ENCODE peak calls at places on chromosomes 11 and 22, in nine cellular contexts. One of them, this sample, is unnamed.

GRCh38 chr11:8584511-8584910 is 9.5 kb downstream of the STK33 start:
- DNase-seq in AG08396: no peak
- DNase-seq in AG10803: no peak
- DNase-seq in lower leg skin: no peak
- DNase-seq in left lung: no peak
- DNase-seq in skeletal muscle cell: no peak
- DNase-seq in activated naive CD8-positive, alpha-beta T cell treated with anti-CD3 and anti-CD28 coated beads, Interleukin-2, amount 50 U/mL, for 24 hours: no peak
- DNase-seq in activated CD4-positive, CD25-positive, alpha-beta regulatory T cell treated with anti-CD3 and anti-CD28 coated beads, Interleukin-2, amount 50 U/mL, for 72 hours: no peak
- DNase-seq in NCI-H460: no peak
- DNase-seq in this sample: no peak

GRCh38 chr22:36465232-36466021 is 16.0 kb downstream of the TXN2 start:
- DNase-seq in lower leg skin: no peak
- DNase-seq in skeletal muscle cell: peak; percentile 32
- DNase-seq in AG08396: peak; percentile 85
- DNase-seq in AG10803: peak; percentile 79
- DNase-seq in activated naive CD8-positive, alpha-beta T cell treated with anti-CD3 and anti-CD28 coated beads, Interleukin-2, amount 50 U/mL, for 24 hours: no peak
- DNase-seq in NCI-H460: no peak
- DNase-seq in activated CD4-positive, CD25-positive, alpha-beta regulatory T cell treated with anti-CD3 and anti-CD28 coated beads, Interleukin-2, amount 50 U/mL, for 72 hours: no peak
- DNase-seq in left lung: peak; percentile 89
- DNase-seq in this sample: no peak

GRCh38 chr22:44664149-44664548 is 37.9 kb upstream of the PRR5 start:
- DNase-seq in AG10803: peak; percentile 48
- DNase-seq in skeletal muscle cell: no peak
- DNase-seq in lower leg skin: peak; percentile 74
- DNase-seq in activated CD4-positive, CD25-positive, alpha-beta regulatory T cell treated with anti-CD3 and anti-CD28 coated beads, Interleukin-2, amount 50 U/mL, for 72 hours: no peak
- DNase-seq in left lung: peak; percentile 84
- DNase-seq in NCI-H460: no peak
- DNase-seq in activated naive CD8-positive, alpha-beta T cell treated with anti-CD3 and anti-CD28 coated beads, Interleukin-2, amount 50 U/mL, for 24 hours: peak; percentile 57
- DNase-seq in AG08396: no peak
- DNase-seq in this sample: peak; percentile 43

GRCh38 chr11:68128682-68129327 is 7.6 kb upstream of the CHKA start:
- DNase-seq in activated naive CD8-positive, alpha-beta T cell treated with anti-CD3 and anti-CD28 coated beads, Interleukin-2, amount 50 U/mL, for 24 hours: no peak
- DNase-seq in activated CD4-positive, CD25-positive, alpha-beta regulatory T cell treated with anti-CD3 and anti-CD28 coated beads, Interleukin-2, amount 50 U/mL, for 72 hours: no peak
- DNase-seq in left lung: no peak
- DNase-seq in skeletal muscle cell: peak; percentile 36
- DNase-seq in AG10803: peak; percentile 72
- DNase-seq in lower leg skin: no peak
- DNase-seq in NCI-H460: no peak
- DNase-seq in AG08396: peak; percentile 64
- DNase-seq in this sample: no peak

GRCh38 chr11:69005183-69005630 is 7.8 kb downstream of the MRGPRF start:
- DNase-seq in NCI-H460: no peak
- DNase-seq in left lung: no peak
- DNase-seq in skeletal muscle cell: no peak
- DNase-seq in activated CD4-positive, CD25-positive, alpha-beta regulatory T cell treated with anti-CD3 and anti-CD28 coated beads, Interleukin-2, amount 50 U/mL, for 72 hours: no peak
- DNase-seq in lower leg skin: no peak
- DNase-seq in AG10803: no peak
- DNase-seq in activated naive CD8-positive, alpha-beta T cell treated with anti-CD3 and anti-CD28 coated beads, Interleukin-2, amount 50 U/mL, for 24 hours: no peak
- DNase-seq in AG08396: no peak
- DNase-seq in this sample: no peak

GRCh38 chr11:47308050-47308823 is 38.3 kb downstream of the MADD start:
- DNase-seq in activated CD4-positive, CD25-positive, alpha-beta regulatory T cell treated with anti-CD3 and anti-CD28 coated beads, Interleukin-2, amount 50 U/mL, for 72 hours: no peak
- DNase-seq in activated naive CD8-positive, alpha-beta T cell treated with anti-CD3 and anti-CD28 coated beads, Interleukin-2, amount 50 U/mL, for 24 hours: no peak
- DNase-seq in skeletal muscle cell: no peak
- DNase-seq in NCI-H460: no peak
- DNase-seq in AG10803: no peak
- DNase-seq in lower leg skin: no peak
- DNase-seq in left lung: no peak
- DNase-seq in AG08396: no peak
- DNase-seq in this sample: no peak

GRCh38 chr22:44807915-44808690 is 55.7 kb downstream of the ARHGAP8 start:
- DNase-seq in AG08396: no peak
- DNase-seq in skeletal muscle cell: no peak
- DNase-seq in activated CD4-positive, CD25-positive, alpha-beta regulatory T cell treated with anti-CD3 and anti-CD28 coated beads, Interleukin-2, amount 50 U/mL, for 72 hours: no peak
- DNase-seq in NCI-H460: peak; percentile 1
- DNase-seq in lower leg skin: no peak
- DNase-seq in AG10803: no peak
- DNase-seq in activated naive CD8-positive, alpha-beta T cell treated with anti-CD3 and anti-CD28 coated beads, Interleukin-2, amount 50 U/mL, for 24 hours: peak; percentile 13
- DNase-seq in left lung: peak; percentile 60
- DNase-seq in this sample: no peak

GRCh38 chr11:75562048-75562835 is at the start of gene SERPINH1:
- DNase-seq in AG08396: peak; percentile 86
- DNase-seq in NCI-H460: peak; percentile 71
- DNase-seq in AG10803: peak; percentile 90
- DNase-seq in activated CD4-positive, CD25-positive, alpha-beta regulatory T cell treated with anti-CD3 and anti-CD28 coated beads, Interleukin-2, amount 50 U/mL, for 72 hours: peak; percentile 70
- DNase-seq in activated naive CD8-positive, alpha-beta T cell treated with anti-CD3 and anti-CD28 coated beads, Interleukin-2, amount 50 U/mL, for 24 hours: peak; percentile 80
- DNase-seq in skeletal muscle cell: peak; percentile 65
- DNase-seq in lower leg skin: peak; percentile 84
- DNase-seq in left lung: peak; percentile 92
- DNase-seq in this sample: peak; percentile 51

GRCh38 chr11:6667733-6668374 is 12.2 kb upstream of the DCHS1 start:
- DNase-seq in lower leg skin: no peak
- DNase-seq in activated CD4-positive, CD25-positive, alpha-beta regulatory T cell treated with anti-CD3 and anti-CD28 coated beads, Interleukin-2, amount 50 U/mL, for 72 hours: no peak
- DNase-seq in activated naive CD8-positive, alpha-beta T cell treated with anti-CD3 and anti-CD28 coated beads, Interleukin-2, amount 50 U/mL, for 24 hours: peak; percentile 44
- DNase-seq in AG10803: peak; percentile 40
- DNase-seq in left lung: no peak
- DNase-seq in NCI-H460: peak; percentile 8
- DNase-seq in AG08396: no peak
- DNase-seq in skeletal muscle cell: no peak
- DNase-seq in this sample: peak; percentile 50

GRCh38 chr11:14029415-14029814 is 66.9 kb downstream of the SPON1 start:
- DNase-seq in skeletal muscle cell: no peak
- DNase-seq in NCI-H460: no peak
- DNase-seq in activated CD4-positive, CD25-positive, alpha-beta regulatory T cell treated with anti-CD3 and anti-CD28 coated beads, Interleukin-2, amount 50 U/mL, for 72 hours: no peak
- DNase-seq in activated naive CD8-positive, alpha-beta T cell treated with anti-CD3 and anti-CD28 coated beads, Interleukin-2, amount 50 U/mL, for 24 hours: no peak
- DNase-seq in lower leg skin: no peak
- DNase-seq in AG08396: no peak
- DNase-seq in AG10803: no peak
- DNase-seq in left lung: no peak
- DNase-seq in this sample: no peak

GRCh38 chr11:63609536-63609935 is 4.7 kb downstream of the PLAAT3 start:
- DNase-seq in AG10803: no peak
- DNase-seq in skeletal muscle cell: no peak
- DNase-seq in AG08396: no peak
- DNase-seq in activated naive CD8-positive, alpha-beta T cell treated with anti-CD3 and anti-CD28 coated beads, Interleukin-2, amount 50 U/mL, for 24 hours: no peak
- DNase-seq in NCI-H460: no peak
- DNase-seq in lower leg skin: no peak
- DNase-seq in left lung: no peak
- DNase-seq in activated CD4-positive, CD25-positive, alpha-beta regulatory T cell treated with anti-CD3 and anti-CD28 coated beads, Interleukin-2, amount 50 U/mL, for 72 hours: no peak
- DNase-seq in this sample: no peak

GRCh38 chr11:105611837-105612480 is 2.1 kb downstream of the GRIA4 start:
- DNase-seq in activated naive CD8-positive, alpha-beta T cell treated with anti-CD3 and anti-CD28 coated beads, Interleukin-2, amount 50 U/mL, for 24 hours: no peak
- DNase-seq in AG08396: no peak
- DNase-seq in skeletal muscle cell: no peak
- DNase-seq in NCI-H460: no peak
- DNase-seq in lower leg skin: no peak
- DNase-seq in AG10803: no peak
- DNase-seq in left lung: no peak
- DNase-seq in activated CD4-positive, CD25-positive, alpha-beta regulatory T cell treated with anti-CD3 and anti-CD28 coated beads, Interleukin-2, amount 50 U/mL, for 72 hours: no peak
- DNase-seq in this sample: no peak

GRCh38 chr22:39277135-39277607 is 32.4 kb upstream of the PDGFB start:
- DNase-seq in left lung: no peak
- DNase-seq in lower leg skin: no peak
- DNase-seq in AG08396: peak; percentile 66
- DNase-seq in AG10803: peak; percentile 69
- DNase-seq in activated CD4-positive, CD25-positive, alpha-beta regulatory T cell treated with anti-CD3 and anti-CD28 coated beads, Interleukin-2, amount 50 U/mL, for 72 hours: no peak
- DNase-seq in NCI-H460: no peak
- DNase-seq in activated naive CD8-positive, alpha-beta T cell treated with anti-CD3 and anti-CD28 coated beads, Interleukin-2, amount 50 U/mL, for 24 hours: no peak
- DNase-seq in skeletal muscle cell: peak; percentile 78
- DNase-seq in this sample: no peak

GRCh38 chr11:7442588-7443215 is 42.6 kb upstream of the OLFML1 start:
- DNase-seq in skeletal muscle cell: peak; percentile 9
- DNase-seq in AG08396: peak; percentile 70
- DNase-seq in lower leg skin: peak; percentile 63
- DNase-seq in left lung: peak; percentile 81
- DNase-seq in NCI-H460: peak; percentile 44
- DNase-seq in activated naive CD8-positive, alpha-beta T cell treated with anti-CD3 and anti-CD28 coated beads, Interleukin-2, amount 50 U/mL, for 24 hours: peak; percentile 77
- DNase-seq in AG10803: peak; percentile 49
- DNase-seq in activated CD4-positive, CD25-positive, alpha-beta regulatory T cell treated with anti-CD3 and anti-CD28 coated beads, Interleukin-2, amount 50 U/mL, for 72 hours: peak; percentile 76
- DNase-seq in this sample: peak; percentile 41

GRCh38 chr11:100727410-100727809 is 40.3 kb downstream of the ARHGAP42 start:
- DNase-seq in lower leg skin: no peak
- DNase-seq in skeletal muscle cell: no peak
- DNase-seq in AG10803: no peak
- DNase-seq in NCI-H460: no peak
- DNase-seq in activated naive CD8-positive, alpha-beta T cell treated with anti-CD3 and anti-CD28 coated beads, Interleukin-2, amount 50 U/mL, for 24 hours: no peak
- DNase-seq in activated CD4-positive, CD25-positive, alpha-beta regulatory T cell treated with anti-CD3 and anti-CD28 coated beads, Interleukin-2, amount 50 U/mL, for 72 hours: no peak
- DNase-seq in AG08396: no peak
- DNase-seq in left lung: no peak
- DNase-seq in this sample: no peak

GRCh38 chr11:24132471-24132870 is 364.4 kb upstream of the LUZP2 start:
- DNase-seq in lower leg skin: no peak
- DNase-seq in AG10803: no peak
- DNase-seq in left lung: no peak
- DNase-seq in AG08396: no peak
- DNase-seq in NCI-H460: no peak
- DNase-seq in activated naive CD8-positive, alpha-beta T cell treated with anti-CD3 and anti-CD28 coated beads, Interleukin-2, amount 50 U/mL, for 24 hours: no peak
- DNase-seq in skeletal muscle cell: no peak
- DNase-seq in activated CD4-positive, CD25-positive, alpha-beta regulatory T cell treated with anti-CD3 and anti-CD28 coated beads, Interleukin-2, amount 50 U/mL, for 72 hours: no peak
- DNase-seq in this sample: no peak

GRCh38 chr11:90594658-90595057 is 371.8 kb upstream of the CHORDC1 start:
- DNase-seq in activated CD4-positive, CD25-positive, alpha-beta regulatory T cell treated with anti-CD3 and anti-CD28 coated beads, Interleukin-2, amount 50 U/mL, for 72 hours: no peak
- DNase-seq in left lung: no peak
- DNase-seq in AG10803: no peak
- DNase-seq in activated naive CD8-positive, alpha-beta T cell treated with anti-CD3 and anti-CD28 coated beads, Interleukin-2, amount 50 U/mL, for 24 hours: no peak
- DNase-seq in AG08396: no peak
- DNase-seq in lower leg skin: no peak
- DNase-seq in skeletal muscle cell: no peak
- DNase-seq in NCI-H460: no peak
- DNase-seq in this sample: no peak

GRCh38 chr11:88315015-88315414 is 22.5 kb downstream of the CTSC start:
- DNase-seq in left lung: no peak
- DNase-seq in activated naive CD8-positive, alpha-beta T cell treated with anti-CD3 and anti-CD28 coated beads, Interleukin-2, amount 50 U/mL, for 24 hours: no peak
- DNase-seq in AG10803: no peak
- DNase-seq in NCI-H460: no peak
- DNase-seq in activated CD4-positive, CD25-positive, alpha-beta regulatory T cell treated with anti-CD3 and anti-CD28 coated beads, Interleukin-2, amount 50 U/mL, for 72 hours: no peak
- DNase-seq in AG08396: no peak
- DNase-seq in lower leg skin: no peak
- DNase-seq in skeletal muscle cell: no peak
- DNase-seq in this sample: no peak

GRCh38 chr11:19660076-19660475 is 52.6 kb upstream of the NAV2 start:
- DNase-seq in AG08396: peak; percentile 41
- DNase-seq in activated CD4-positive, CD25-positive, alpha-beta regulatory T cell treated with anti-CD3 and anti-CD28 coated beads, Interleukin-2, amount 50 U/mL, for 72 hours: no peak
- DNase-seq in lower leg skin: no peak
- DNase-seq in activated naive CD8-positive, alpha-beta T cell treated with anti-CD3 and anti-CD28 coated beads, Interleukin-2, amount 50 U/mL, for 24 hours: peak; percentile 13
- DNase-seq in NCI-H460: peak; percentile 4
- DNase-seq in left lung: no peak
- DNase-seq in AG10803: peak; percentile 49
- DNase-seq in skeletal muscle cell: no peak
- DNase-seq in this sample: no peak

GRCh38 chr11:11786234-11786633 is 55.5 kb upstream of the USP47 start:
- DNase-seq in activated naive CD8-positive, alpha-beta T cell treated with anti-CD3 and anti-CD28 coated beads, Interleukin-2, amount 50 U/mL, for 24 hours: no peak
- DNase-seq in NCI-H460: no peak
- DNase-seq in activated CD4-positive, CD25-positive, alpha-beta regulatory T cell treated with anti-CD3 and anti-CD28 coated beads, Interleukin-2, amount 50 U/mL, for 72 hours: no peak
- DNase-seq in left lung: no peak
- DNase-seq in lower leg skin: no peak
- DNase-seq in skeletal muscle cell: no peak
- DNase-seq in AG08396: no peak
- DNase-seq in AG10803: peak; percentile 17
- DNase-seq in this sample: no peak

GRCh38 chr11:61149624-61150615 is 11.3 kb downstream of the VPS37C start:
- DNase-seq in skeletal muscle cell: no peak
- DNase-seq in AG10803: no peak
- DNase-seq in AG08396: no peak
- DNase-seq in activated naive CD8-positive, alpha-beta T cell treated with anti-CD3 and anti-CD28 coated beads, Interleukin-2, amount 50 U/mL, for 24 hours: no peak
- DNase-seq in NCI-H460: no peak
- DNase-seq in left lung: no peak
- DNase-seq in lower leg skin: no peak
- DNase-seq in activated CD4-positive, CD25-positive, alpha-beta regulatory T cell treated with anti-CD3 and anti-CD28 coated beads, Interleukin-2, amount 50 U/mL, for 72 hours: no peak
- DNase-seq in this sample: no peak

GRCh38 chr11:12762283-12762682 is 88.1 kb downstream of the TEAD1 start:
- DNase-seq in activated naive CD8-positive, alpha-beta T cell treated with anti-CD3 and anti-CD28 coated beads, Interleukin-2, amount 50 U/mL, for 24 hours: no peak
- DNase-seq in left lung: no peak
- DNase-seq in AG10803: no peak
- DNase-seq in NCI-H460: no peak
- DNase-seq in lower leg skin: no peak
- DNase-seq in activated CD4-positive, CD25-positive, alpha-beta regulatory T cell treated with anti-CD3 and anti-CD28 coated beads, Interleukin-2, amount 50 U/mL, for 72 hours: no peak
- DNase-seq in skeletal muscle cell: no peak
- DNase-seq in AG08396: no peak
- DNase-seq in this sample: no peak

GRCh38 chr22:50600967-50601668 is 525 bp downstream of the MAPK8IP2 start:
- DNase-seq in AG10803: no peak
- DNase-seq in skeletal muscle cell: no peak
- DNase-seq in activated naive CD8-positive, alpha-beta T cell treated with anti-CD3 and anti-CD28 coated beads, Interleukin-2, amount 50 U/mL, for 24 hours: no peak
- DNase-seq in AG08396: peak; percentile 25
- DNase-seq in lower leg skin: no peak
- DNase-seq in left lung: peak; percentile 76
- DNase-seq in NCI-H460: no peak
- DNase-seq in activated CD4-positive, CD25-positive, alpha-beta regulatory T cell treated with anti-CD3 and anti-CD28 coated beads, Interleukin-2, amount 50 U/mL, for 72 hours: peak; percentile 27
- DNase-seq in this sample: no peak

GRCh38 chr11:115802641-115803040 is 298.4 kb upstream of the CADM1 start:
- DNase-seq in skeletal muscle cell: no peak
- DNase-seq in lower leg skin: no peak
- DNase-seq in AG08396: no peak
- DNase-seq in left lung: no peak
- DNase-seq in activated naive CD8-positive, alpha-beta T cell treated with anti-CD3 and anti-CD28 coated beads, Interleukin-2, amount 50 U/mL, for 24 hours: no peak
- DNase-seq in NCI-H460: no peak
- DNase-seq in AG10803: no peak
- DNase-seq in activated CD4-positive, CD25-positive, alpha-beta regulatory T cell treated with anti-CD3 and anti-CD28 coated beads, Interleukin-2, amount 50 U/mL, for 72 hours: no peak
- DNase-seq in this sample: no peak

GRCh38 chr11:110435780-110436717 is 6.3 kb downstream of the FDX1 start:
- DNase-seq in activated CD4-positive, CD25-positive, alpha-beta regulatory T cell treated with anti-CD3 and anti-CD28 coated beads, Interleukin-2, amount 50 U/mL, for 72 hours: no peak
- DNase-seq in AG08396: no peak
- DNase-seq in AG10803: peak; percentile 34
- DNase-seq in NCI-H460: no peak
- DNase-seq in lower leg skin: no peak
- DNase-seq in activated naive CD8-positive, alpha-beta T cell treated with anti-CD3 and anti-CD28 coated beads, Interleukin-2, amount 50 U/mL, for 24 hours: no peak
- DNase-seq in skeletal muscle cell: peak; percentile 22
- DNase-seq in left lung: no peak
- DNase-seq in this sample: no peak

GRCh38 chr22:42060489-42060888 is 10.1 kb downstream of the NAGA start:
- DNase-seq in lower leg skin: no peak
- DNase-seq in activated naive CD8-positive, alpha-beta T cell treated with anti-CD3 and anti-CD28 coated beads, Interleukin-2, amount 50 U/mL, for 24 hours: no peak
- DNase-seq in skeletal muscle cell: no peak
- DNase-seq in left lung: peak; percentile 40
- DNase-seq in AG08396: no peak
- DNase-seq in AG10803: no peak
- DNase-seq in activated CD4-positive, CD25-positive, alpha-beta regulatory T cell treated with anti-CD3 and anti-CD28 coated beads, Interleukin-2, amount 50 U/mL, for 72 hours: no peak
- DNase-seq in NCI-H460: no peak
- DNase-seq in this sample: no peak

GRCh38 chr11:68282861-68283230 is 11.1 kb upstream of the C11orf24 start:
- DNase-seq in AG08396: no peak
- DNase-seq in lower leg skin: no peak
- DNase-seq in AG10803: no peak
- DNase-seq in left lung: no peak
- DNase-seq in skeletal muscle cell: no peak
- DNase-seq in activated CD4-positive, CD25-positive, alpha-beta regulatory T cell treated with anti-CD3 and anti-CD28 coated beads, Interleukin-2, amount 50 U/mL, for 72 hours: no peak
- DNase-seq in NCI-H460: no peak
- DNase-seq in activated naive CD8-positive, alpha-beta T cell treated with anti-CD3 and anti-CD28 coated beads, Interleukin-2, amount 50 U/mL, for 24 hours: no peak
- DNase-seq in this sample: no peak

GRCh38 chr11:276219-276618 is 2.0 kb upstream of the NLRP6 start:
- DNase-seq in NCI-H460: no peak
- DNase-seq in activated naive CD8-positive, alpha-beta T cell treated with anti-CD3 and anti-CD28 coated beads, Interleukin-2, amount 50 U/mL, for 24 hours: no peak
- DNase-seq in lower leg skin: no peak
- DNase-seq in skeletal muscle cell: no peak
- DNase-seq in left lung: no peak
- DNase-seq in AG10803: no peak
- DNase-seq in AG08396: no peak
- DNase-seq in activated CD4-positive, CD25-positive, alpha-beta regulatory T cell treated with anti-CD3 and anti-CD28 coated beads, Interleukin-2, amount 50 U/mL, for 72 hours: no peak
- DNase-seq in this sample: no peak

GRCh38 chr11:111528557-111528956 is 12.0 kb upstream of the LAYN start:
- DNase-seq in AG08396: no peak
- DNase-seq in activated CD4-positive, CD25-positive, alpha-beta regulatory T cell treated with anti-CD3 and anti-CD28 coated beads, Interleukin-2, amount 50 U/mL, for 72 hours: no peak
- DNase-seq in AG10803: peak; percentile 28
- DNase-seq in activated naive CD8-positive, alpha-beta T cell treated with anti-CD3 and anti-CD28 coated beads, Interleukin-2, amount 50 U/mL, for 24 hours: no peak
- DNase-seq in skeletal muscle cell: no peak
- DNase-seq in NCI-H460: no peak
- DNase-seq in left lung: no peak
- DNase-seq in lower leg skin: no peak
- DNase-seq in this sample: peak; percentile 45

GRCh38 chr22:20618488-20618887 is 111.1 kb downstream of the MED15 start:
- DNase-seq in AG08396: no peak
- DNase-seq in lower leg skin: no peak
- DNase-seq in left lung: no peak
- DNase-seq in skeletal muscle cell: no peak
- DNase-seq in activated CD4-positive, CD25-positive, alpha-beta regulatory T cell treated with anti-CD3 and anti-CD28 coated beads, Interleukin-2, amount 50 U/mL, for 72 hours: no peak
- DNase-seq in AG10803: no peak
- DNase-seq in NCI-H460: no peak
- DNase-seq in activated naive CD8-positive, alpha-beta T cell treated with anti-CD3 and anti-CD28 coated beads, Interleukin-2, amount 50 U/mL, for 24 hours: no peak
- DNase-seq in this sample: no peak

GRCh38 chr11:48024635-48025071 is 44.3 kb downstream of the PTPRJ start:
- DNase-seq in NCI-H460: no peak
- DNase-seq in activated CD4-positive, CD25-positive, alpha-beta regulatory T cell treated with anti-CD3 and anti-CD28 coated beads, Interleukin-2, amount 50 U/mL, for 72 hours: no peak
- DNase-seq in AG08396: no peak
- DNase-seq in skeletal muscle cell: no peak
- DNase-seq in AG10803: no peak
- DNase-seq in activated naive CD8-positive, alpha-beta T cell treated with anti-CD3 and anti-CD28 coated beads, Interleukin-2, amount 50 U/mL, for 24 hours: no peak
- DNase-seq in lower leg skin: no peak
- DNase-seq in left lung: no peak
- DNase-seq in this sample: no peak